ENCODE peak calls at places on chromosomes 13 and 19, in seven cellular contexts. A is uterus; R is fibroblast of lung; I is naive thymus-derived CD4-positive, alpha-beta T cell; G is neural progenitor cell; M is psoas muscle; F is mucosa of descending colon. N is an unnamed sample. For H3K4me1, the result is how much of the 10 kb centered on the place peaks cover.

GRCh38 chr13:113117335-113117872 is 5.2 kb upstream of the F10 start:
- DNase-seq in I (no peak), G (no peak), A (peak), M (no peak), F (no peak), R (no peak), N (peak)

GRCh38 chr19:28889941-28890645 is 322.9 kb downstream of the UQCRFS1 start:
- DNase-seq in F (no peak), G (no peak), R (no peak), M (no peak), I (no peak), A (no peak), N (no peak)

GRCh38 chr19:16851031-16851712 is 22.0 kb downstream of the SIN3B start:
- DNase-seq in F (no peak), R (no peak), A (no peak), I (no peak), G (no peak), M (no peak), N (no peak)

GRCh38 chr19:39405261-39405912 is 1.3 kb upstream of the ZFP36 start:
- DNase-seq in I (no peak), F (no peak), R (no peak), M (no peak), A (no peak), G (no peak), N (no peak)

GRCh38 chr13:34941835-34942731 is at the start of gene NBEA:
- DNase-seq in M (peak), R (peak), F (peak), I (peak), A (peak), G (peak), N (peak)

GRCh38 chr19:4472174-4472974 is at the start of gene HDGFL2:
- DNase-seq in R (no peak), G (peak), M (peak), A (peak), F (peak), I (peak), N (no peak)

GRCh38 chr13:51330741-51331140 is 8.8 kb upstream of the SERPINE3 start:
- DNase-seq in A (no peak), R (no peak), I (no peak), M (no peak), G (no peak), F (no peak), N (peak)

GRCh38 chr13:33281951-33282595 is 3.5 kb downstream of the STARD13 start:
- DNase-seq in F (no peak), I (no peak), A (no peak), R (peak), M (no peak), G (no peak), N (no peak)

GRCh38 chr19:41479757-41480191 is 36.8 kb downstream of the ERICH4 start:
- DNase-seq in A (no peak), I (no peak), F (no peak), M (no peak), G (no peak), R (no peak), N (no peak)

GRCh38 chr13:37070145-37070695 is 10.7 kb upstream of the SUPT20H start:
- DNase-seq in R (no peak), M (no peak), I (no peak), A (no peak), G (no peak), F (no peak), N (no peak)

GRCh38 chr13:74755065-74755464 is 620.9 kb upstream of the KLF12 start:
- DNase-seq in I (no peak), M (no peak), R (no peak), F (no peak), A (no peak), G (no peak), N (no peak)

GRCh38 chr19:53519431-53519830 is 18.5 kb upstream of the ZNF331 start:
- DNase-seq in I (no peak), G (no peak), R (no peak), M (no peak), A (peak), F (no peak), N (no peak)

GRCh38 chr19:13010038-13010991 is 15.0 kb downstream of the NFIX start:
- DNase-seq in A (peak), F (no peak), M (peak), R (no peak), I (no peak), G (no peak), N (peak)
- H3K4me1 ChIP-seq in A (under half), F (under half), M (half or more), R (under half), I (under half), G (under half), N (half or more)

GRCh38 chr13:30689752-30690151 is 45.6 kb upstream of the ALOX5AP start:
- DNase-seq in R (no peak), G (no peak), M (no peak), I (no peak), F (no peak), A (no peak), N (no peak)

GRCh38 chr13:30685320-30685859 is 50.0 kb upstream of the ALOX5AP start:
- DNase-seq in F (no peak), I (no peak), M (no peak), G (no peak), R (no peak), A (no peak), N (no peak)

GRCh38 chr13:30685987-30686386 is 49.4 kb upstream of the ALOX5AP start:
- DNase-seq in G (no peak), F (no peak), M (no peak), R (no peak), I (no peak), A (no peak), N (no peak)

GRCh38 chr13:30692108-30692507 is 43.2 kb upstream of the ALOX5AP start:
- DNase-seq in M (no peak), G (no peak), A (no peak), R (no peak), F (no peak), I (no peak), N (no peak)

DNA sequence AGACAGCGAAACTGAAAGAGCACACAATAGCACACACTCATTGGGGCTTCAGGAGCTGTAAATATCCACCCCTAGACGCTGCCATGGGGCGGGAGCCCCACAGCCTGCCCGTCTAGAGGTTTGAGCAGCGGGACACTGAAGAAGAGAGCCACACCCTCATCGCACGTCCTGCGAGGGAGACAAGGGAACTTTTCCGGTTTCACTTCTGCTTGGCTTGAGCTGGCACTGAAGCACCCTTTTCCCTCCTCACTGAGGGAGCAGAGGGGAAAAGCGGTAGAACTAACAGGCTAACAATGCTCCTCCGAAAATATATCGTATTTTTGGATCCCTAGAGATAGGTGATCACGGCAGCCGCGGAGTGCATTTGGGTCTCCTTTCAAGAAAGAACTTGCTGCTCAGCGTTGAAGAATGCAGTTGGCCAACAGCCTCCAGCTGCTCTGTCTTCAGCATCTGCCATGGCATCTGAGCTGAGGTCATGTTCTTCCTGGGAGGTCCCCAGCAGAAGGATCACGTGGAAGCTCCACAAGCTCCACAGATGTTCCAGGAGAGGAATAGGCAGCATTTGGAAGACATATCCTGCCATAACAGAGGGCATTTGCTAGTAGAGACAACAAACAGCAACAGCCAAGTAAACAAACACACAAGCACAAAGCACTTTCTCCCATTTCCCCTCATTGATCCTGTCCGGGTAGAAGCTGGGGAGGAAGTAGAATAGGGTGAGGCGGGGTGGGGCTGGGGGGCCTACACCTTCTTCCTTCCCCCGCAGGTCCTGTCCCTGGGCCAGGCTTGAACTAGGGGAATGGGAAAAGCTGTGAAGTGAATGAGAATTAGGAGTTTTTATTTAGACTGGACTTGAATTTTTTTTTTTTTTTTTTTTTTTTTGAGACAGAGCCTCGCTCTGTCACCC is 44.8 kb upstream of the ALOX5AP start:
- DNase-seq in F (peak), M (peak), G (no peak), R (peak), A (peak), I (no peak), N (no peak)
- H3K4me3 ChIP-seq in F (no peak), M (peak), G (no peak), R (peak), A (peak), I (peak), N (peak)

GRCh38 chr19:1422943-1423342 is 15.3 kb upstream of the RPS15 start:
- DNase-seq in G (no peak), M (no peak), R (no peak), F (no peak), A (no peak), I (no peak), N (no peak)
- H3K4me1 ChIP-seq in G (under half), M (under half), R (under half), F (under half), A (under half), I (under half), N (under half)

GRCh38 chr19:35270381-35270811 is 1.6 kb downstream of the USF2 start:
- DNase-seq in M (peak), G (no peak), I (no peak), R (no peak), F (no peak), A (no peak), N (no peak)
- H3K4me3 ChIP-seq in M (no peak), G (no peak), I (no peak), R (no peak), F (no peak), A (no peak), N (no peak)

GRCh38 chr19:46347985-46348384 is 1.1 kb downstream of the PPP5C start:
- DNase-seq in M (no peak), A (no peak), F (no peak), R (no peak), I (no peak), G (no peak), N (no peak)

GRCh38 chr19:46349311-46349993 is 2.6 kb downstream of the PPP5C start:
- DNase-seq in M (no peak), A (no peak), I (no peak), F (no peak), G (no peak), R (no peak), N (no peak)

GRCh38 chr19:46345157-46345556 is 1.7 kb upstream of the PPP5C start:
- DNase-seq in R (no peak), G (no peak), M (no peak), I (no peak), F (no peak), A (no peak), N (no peak)

GRCh38 chr19:46346821-46347571 is at the start of gene PPP5C:
- DNase-seq in M (peak), A (peak), F (peak), R (peak), I (peak), G (peak), N (peak)

GRCh38 chr19:46347572-46347883 is 641 bp downstream of the PPP5C start:
- DNase-seq in R (no peak), F (no peak), A (no peak), M (no peak), G (no peak), I (no peak), N (no peak)
- H3K4me1 ChIP-seq in R (under half), F (under half), A (under half), M (under half), G (under half), I (under half), N (under half)

GRCh38 chr13:53112522-53112921 is 83.9 kb downstream of the OLFM4 start:
- DNase-seq in A (no peak), G (no peak), I (no peak), F (no peak), R (no peak), M (no peak), N (no peak)

GRCh38 chr13:53105881-53106280 is 77.3 kb downstream of the OLFM4 start:
- DNase-seq in M (no peak), F (no peak), G (no peak), A (no peak), R (no peak), I (no peak), N (no peak)

GRCh38 chr13:53110614-53111013 is 82.0 kb downstream of the OLFM4 start:
- DNase-seq in R (no peak), I (no peak), F (no peak), A (no peak), G (no peak), M (no peak), N (no peak)

GRCh38 chr13:53105477-53105876 is 76.9 kb downstream of the OLFM4 start:
- DNase-seq in R (no peak), G (no peak), M (no peak), I (no peak), A (no peak), F (no peak), N (no peak)

GRCh38 chr13:53110181-53110580 is 81.6 kb downstream of the OLFM4 start:
- DNase-seq in R (no peak), G (no peak), M (no peak), F (no peak), I (no peak), A (no peak), N (no peak)
- H3K4me3 ChIP-seq in R (no peak), G (no peak), M (no peak), F (no peak), I (no peak), A (no peak), N (no peak)